ENCODE peak calls at places on chromosomes 11 and 22, in ten cellular contexts. X is heart left ventricle, F is uterus, W is NB4, V is ovary, R is GM12878, C is GM12892, L is HCT116, N is IMR-90, I is A549. T is an unnamed sample.

GRCh38 chr22:27475548-27475897 is 326.0 kb downstream of the MN1 start:
- DNase-seq in X (no peak), R (no peak), F (no peak), I (no peak), V (no peak), C (no peak), N (no peak), W (no peak), L (no peak), T (no peak)

GRCh38 chr11:63532799-63533475 is 3.7 kb upstream of the PLAAT4 start:
- DNase-seq in I (no peak), C (no peak), R (no peak), W (no peak), L (no peak), F (no peak), V (no peak), X (no peak), N (no peak), T (no peak)

GRCh38 chr11:62298975-62299374 is at the start of gene SCGB1D4:
- DNase-seq in V (no peak), I (no peak), F (no peak), N (no peak), C (no peak), W (no peak), X (no peak), L (no peak), R (no peak), T (no peak)

GRCh38 chr11:819943-820649 is 1.4 kb downstream of the PNPLA2 start:
- DNase-seq in W (peak), X (peak), L (peak), V (peak), R (no peak), C (peak), I (peak), F (peak), N (peak), T (peak)

GRCh38 chr11:75315439-75315805 is 36.0 kb downstream of the ARRB1 start:
- DNase-seq in N (no peak), C (no peak), I (no peak), W (no peak), X (no peak), F (no peak), L (no peak), R (no peak), V (no peak), T (no peak)

GRCh38 chr22:21669026-21669425 is 3.2 kb downstream of the PPIL2 start:
- DNase-seq in C (no peak), X (no peak), W (no peak), F (no peak), L (no peak), R (no peak), I (no peak), N (no peak), V (no peak), T (no peak)

GRCh38 chr11:75275581-75275980 is 35.0 kb downstream of the TPBGL start:
- DNase-seq in L (no peak), V (peak), R (no peak), C (no peak), X (peak), F (no peak), W (peak), I (no peak), N (peak), T (no peak)

GRCh38 chr11:109123811-109124787 is 297.9 kb upstream of the C11orf87 start:
- DNase-seq in C (no peak), X (peak), I (no peak), L (no peak), F (no peak), W (no peak), R (no peak), N (peak), V (no peak), T (peak)

GRCh38 chr22:17077255-17077654 is 7.5 kb upstream of the IL17RA start:
- DNase-seq in I (no peak), X (no peak), C (no peak), R (no peak), V (no peak), N (peak), W (no peak), L (no peak), F (no peak), T (no peak)

GRCh38 chr11:12235945-12236743 is 125.8 kb downstream of the MICAL2 start:
- DNase-seq in X (no peak), R (peak), W (peak), C (no peak), V (no peak), N (peak), I (peak), L (peak), F (no peak), T (peak)
- TF ChIP-seq POLR2A in X (no peak), R (no peak), W (no peak), C (no peak), V (no peak), N (no peak), I (no peak), L (no peak), F (no peak), T (no peak)

DNA sequence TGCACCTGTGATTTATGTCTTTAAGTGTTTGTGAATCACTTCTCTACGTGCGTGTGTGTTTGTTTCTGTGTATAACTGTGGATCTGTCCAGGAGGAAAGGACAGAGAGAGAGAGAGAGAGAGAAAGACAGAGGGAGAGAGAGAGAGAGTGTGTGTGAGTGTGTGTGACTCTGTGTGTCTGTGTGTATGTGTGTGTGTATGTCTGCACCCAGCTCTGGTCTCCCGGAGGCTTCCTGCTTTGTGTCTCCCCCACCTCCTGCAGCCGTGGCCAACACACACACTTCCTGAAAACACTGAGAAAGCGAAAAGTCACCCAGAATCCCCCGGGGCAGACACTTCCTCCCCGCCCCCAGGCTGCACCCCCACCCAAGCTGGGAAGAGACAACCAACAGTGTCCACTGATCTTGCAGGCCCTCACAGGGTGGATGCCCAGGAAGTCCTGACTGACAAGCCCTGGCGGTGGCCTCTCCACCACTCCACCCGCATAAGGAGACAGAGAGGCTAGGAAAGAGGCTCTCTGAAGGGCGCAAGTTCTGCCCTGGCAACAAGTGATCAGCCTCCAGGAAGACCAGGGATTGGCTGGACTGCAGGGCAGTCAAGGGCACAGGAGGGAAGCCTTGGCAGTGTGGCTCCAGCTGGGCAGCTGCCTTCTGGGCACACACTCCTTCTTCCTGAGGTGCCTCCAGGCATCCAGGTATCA is 30.0 kb downstream of the ARAP1 start:
- DNase-seq in I (peak), L (peak), R (no peak), N (peak), F (peak), V (peak), W (peak), C (peak), X (peak), T (peak)
- TF ChIP-seq POLR2A in I (peak), L (peak), R (peak), N (peak), F (peak), V (peak), W (peak), C (peak), X (no peak), T (peak)

GRCh38 chr11:39772525-39773137 is 1686.8 kb downstream of the LRRC4C start:
- DNase-seq in V (no peak), R (no peak), N (no peak), F (no peak), I (no peak), X (no peak), L (no peak), C (no peak), W (no peak), T (no peak)

DNA sequence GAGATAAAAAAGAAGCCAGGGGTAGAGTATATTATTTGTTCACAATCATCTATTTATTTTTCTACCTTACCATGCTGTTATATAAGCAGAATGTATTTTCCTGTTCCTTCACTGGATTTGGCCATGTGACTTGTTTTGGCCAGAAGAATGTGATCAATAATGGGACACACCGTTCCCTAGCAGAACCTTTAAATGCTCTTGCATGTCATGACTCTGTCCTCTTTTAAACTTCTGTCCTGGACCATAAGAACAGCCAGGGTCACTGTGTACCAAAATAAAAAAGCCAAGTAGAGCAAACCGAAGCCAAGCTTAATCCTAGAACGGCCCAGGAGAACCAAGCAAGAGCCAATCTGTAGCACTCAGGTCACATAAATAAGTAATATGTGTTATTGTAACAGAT is 1682.4 kb downstream of the LRRC4C start:
- DNase-seq in N (no peak), C (no peak), R (no peak), I (no peak), L (no peak), W (no peak), V (no peak), X (no peak), F (no peak), T (no peak)
- TF ChIP-seq POLR2A in N (no peak), C (no peak), R (no peak), I (no peak), L (no peak), W (no peak), V (no peak), X (no peak), F (no peak), T (no peak)

GRCh38 chr11:78022397-78023396 is at the start of gene KCTD14:
- DNase-seq in C (no peak), N (no peak), W (no peak), F (peak), I (no peak), V (no peak), X (no peak), R (no peak), L (no peak), T (no peak)
- TF ChIP-seq POLR2A in C (no peak), N (no peak), W (no peak), F (peak), I (no peak), V (no peak), X (no peak), R (no peak), L (peak), T (no peak)